ENCODE peak calls at places on chromosomes 7 and 10, in four cellular contexts. S, B, G and V are unnamed samples.

GRCh38 chr7:51797371-51797770 is 480.8 kb upstream of the COBL start:
- DNase-seq in S (no peak), B (no peak), G (no peak), V (no peak)

GRCh38 chr10:91745086-91745831 is 53.0 kb upstream of the TNKS2 start:
- DNase-seq in S (no peak), B (peak; percentile 22), G (peak; percentile 50), V (no peak)

GRCh38 chr10:117631276-117632151 is 89.0 kb downstream of the EMX2 start:
- DNase-seq in S (no peak), B (no peak), G (no peak), V (no peak)

GRCh38 chr7:1898628-1899185 is 228.6 kb downstream of the ELFN1 start:
- DNase-seq in S (no peak), B (no peak), G (no peak), V (no peak)

GRCh38 chr7:112889268-112889667 is 99.1 kb upstream of the TMEM168 start:
- DNase-seq in S (no peak), B (no peak), G (no peak), V (no peak)

GRCh38 chr10:46537309-46537708 is 19.1 kb downstream of the GPRIN2 start:
- DNase-seq in S (no peak), B (no peak), G (no peak), V (no peak)

GRCh38 chr10:87547734-87548311 is 43.1 kb downstream of the MINPP1 start:
- DNase-seq in S (peak; percentile 91), B (no peak), G (no peak), V (no peak)

GRCh38 chr10:95414016-95414830 is 123.4 kb upstream of the PDLIM1 start:
- DNase-seq in S (no peak), B (no peak), G (no peak), V (no peak)

GRCh38 chr10:10869592-10869991 is 148.1 kb upstream of the CELF2 start:
- DNase-seq in S (peak; percentile 23), B (no peak), G (no peak), V (peak; percentile 18)

GRCh38 chr7:142874837-142875236 is 10.7 kb downstream of the TRPV6 start:
- DNase-seq in S (no peak), B (no peak), G (no peak), V (no peak)
- TF ChIP-seq MAZ in S (no peak), B (no peak), G (no peak), V (no peak)

GRCh38 chr7:135291809-135292253 is 58.2 kb downstream of the STRA8 start:
- DNase-seq in S (peak; percentile 86), B (peak; percentile 62), G (peak; percentile 7), V (no peak)
- TF ChIP-seq MAZ in S (no peak), B (no peak), G (no peak), V (no peak)

GRCh38 chr10:130888493-130888892 is 423.0 kb downstream of the TCERG1L start:
- DNase-seq in S (no peak), B (no peak), G (no peak), V (no peak)

GRCh38 chr10:130884456-130884855 is 427.1 kb downstream of the TCERG1L start:
- DNase-seq in S (no peak), B (no peak), G (no peak), V (no peak)

GRCh38 chr10:130878131-130878530 is 433.4 kb downstream of the TCERG1L start:
- DNase-seq in S (no peak), B (no peak), G (no peak), V (no peak)

GRCh38 chr10:130885021-130885655 is 426.4 kb downstream of the TCERG1L start:
- DNase-seq in S (no peak), B (no peak), G (no peak), V (no peak)

GRCh38 chr10:130882911-130883310 is 428.6 kb downstream of the TCERG1L start:
- DNase-seq in S (no peak), B (no peak), G (no peak), V (no peak)
- TF ChIP-seq MAZ in S (no peak), B (no peak), G (no peak), V (no peak)

DNA sequence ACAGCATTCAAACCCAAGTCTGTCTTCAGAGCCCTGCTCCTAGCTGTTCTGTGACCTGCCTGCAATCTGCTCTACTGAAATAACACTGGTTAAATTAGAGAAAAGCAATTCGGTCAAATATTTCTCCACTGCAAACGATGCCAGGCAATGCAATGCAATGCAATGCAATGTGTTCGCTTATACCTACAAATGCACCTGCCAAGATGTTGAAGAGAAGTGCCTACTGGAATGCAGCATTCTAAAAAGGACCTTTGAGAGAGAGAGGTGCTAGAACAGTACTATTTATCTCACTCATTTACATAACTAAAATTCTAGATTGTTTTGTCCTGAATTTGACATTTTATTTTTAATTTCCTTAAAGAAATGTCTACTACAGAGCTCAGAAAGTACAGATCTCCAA is 157.3 kb upstream of the CDK1 start:
- DNase-seq in S (no peak), B (no peak), G (no peak), V (no peak)
- TF ChIP-seq MAZ in S (no peak), B (no peak), G (no peak), V (no peak)

DNA sequence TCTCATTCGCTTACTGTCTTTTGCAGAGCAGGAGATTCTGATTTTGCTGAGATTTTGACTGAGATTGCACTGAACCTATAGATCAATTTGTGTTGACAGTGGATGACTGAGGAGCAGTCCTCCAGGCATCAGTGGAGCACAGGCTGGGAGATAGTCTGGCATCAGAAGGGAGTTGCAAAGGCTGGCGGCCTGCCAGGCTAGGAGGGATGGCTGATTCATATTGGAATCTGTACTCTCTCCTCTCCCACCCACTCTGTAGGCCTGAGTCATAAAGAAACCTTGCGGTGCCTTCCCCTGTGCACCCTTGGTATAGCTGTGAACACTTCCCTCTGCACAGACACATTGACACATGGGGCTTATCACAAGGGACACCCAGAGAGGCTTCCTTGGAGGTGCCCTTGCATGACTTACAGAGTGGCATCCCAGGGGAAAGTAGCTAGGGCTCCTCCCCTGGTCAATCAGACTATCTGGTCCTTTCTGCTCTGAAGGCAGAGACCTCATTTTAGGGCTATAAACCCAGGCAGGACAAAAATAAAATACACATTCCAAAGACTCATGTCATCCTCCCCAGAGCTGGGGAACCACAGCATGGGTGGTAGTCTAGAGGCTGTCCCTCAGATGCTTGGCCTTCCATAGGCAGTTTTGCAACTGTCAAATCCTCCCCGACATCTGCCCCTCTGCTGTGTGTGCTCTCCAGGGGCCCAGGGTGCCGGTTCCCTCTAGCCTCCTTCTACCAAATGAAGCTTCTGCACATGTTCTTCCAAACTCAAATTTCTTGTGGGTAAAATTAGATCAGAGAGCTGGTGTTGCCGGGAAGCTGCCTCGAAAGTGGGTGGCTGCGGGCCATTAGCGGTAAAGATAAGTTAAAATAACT is 37.4 kb upstream of the EEPD1 start:
- DNase-seq in S (peak; percentile 97), B (peak; percentile 84), G (peak; percentile 82), V (no peak)
- TF ChIP-seq MAZ in S (peak; percentile 65), B (no peak), G (no peak), V (no peak)

GRCh38 chr10:33331020-33331557 is 3.4 kb downstream of the NRP1 start:
- DNase-seq in S (no peak), B (no peak), G (no peak), V (no peak)

GRCh38 chr10:33333260-33334169 is 952 bp downstream of the NRP1 start:
- DNase-seq in S (no peak), B (peak; percentile 25), G (no peak), V (no peak)

GRCh38 chr10:33334170-33334838 is at the start of gene NRP1:
- DNase-seq in S (no peak), B (no peak), G (no peak), V (no peak)

GRCh38 chr10:33330543-33331019 is 3.9 kb downstream of the NRP1 start:
- DNase-seq in S (peak; percentile 90), B (peak; percentile 60), G (peak; percentile 73), V (peak; percentile 65)

GRCh38 chr10:33332183-33333031 is 2.1 kb downstream of the NRP1 start:
- DNase-seq in S (peak; percentile 49), B (no peak), G (no peak), V (no peak)
- TF ChIP-seq MAZ in S (no peak), B (no peak), G (no peak), V (no peak)

GRCh38 chr7:92669616-92670153 is 79.5 kb upstream of the FAM133B start:
- DNase-seq in S (peak; percentile 28), B (no peak), G (no peak), V (no peak)

GRCh38 chr7:92667816-92668540 is 77.8 kb upstream of the FAM133B start:
- DNase-seq in S (peak; percentile 83), B (no peak), G (no peak), V (no peak)

GRCh38 chr7:92668564-92668963 is 78.4 kb upstream of the FAM133B start:
- DNase-seq in S (no peak), B (no peak), G (no peak), V (no peak)

GRCh38 chr7:92670204-92670851 is 80.1 kb upstream of the FAM133B start:
- DNase-seq in S (no peak), B (no peak), G (no peak), V (no peak)

GRCh38 chr7:92665926-92666325 is 75.7 kb upstream of the FAM133B start:
- DNase-seq in S (peak; percentile 48), B (no peak), G (no peak), V (no peak)
- TF ChIP-seq MAZ in S (no peak), B (no peak), G (no peak), V (no peak)

GRCh38 chr10:33193867-33194521 is 140.5 kb downstream of the NRP1 start:
- DNase-seq in S (peak; percentile 74), B (peak; percentile 53), G (peak; percentile 45), V (no peak)

GRCh38 chr10:33196377-33196706 is 138.1 kb downstream of the NRP1 start:
- DNase-seq in S (no peak), B (no peak), G (no peak), V (no peak)

GRCh38 chr10:33195608-33196376 is 138.7 kb downstream of the NRP1 start:
- DNase-seq in S (peak; percentile 44), B (no peak), G (peak; percentile 99), V (no peak)

GRCh38 chr10:33198610-33199009 is 135.9 kb downstream of the NRP1 start:
- DNase-seq in S (no peak), B (no peak), G (peak; percentile 30), V (no peak)

DNA sequence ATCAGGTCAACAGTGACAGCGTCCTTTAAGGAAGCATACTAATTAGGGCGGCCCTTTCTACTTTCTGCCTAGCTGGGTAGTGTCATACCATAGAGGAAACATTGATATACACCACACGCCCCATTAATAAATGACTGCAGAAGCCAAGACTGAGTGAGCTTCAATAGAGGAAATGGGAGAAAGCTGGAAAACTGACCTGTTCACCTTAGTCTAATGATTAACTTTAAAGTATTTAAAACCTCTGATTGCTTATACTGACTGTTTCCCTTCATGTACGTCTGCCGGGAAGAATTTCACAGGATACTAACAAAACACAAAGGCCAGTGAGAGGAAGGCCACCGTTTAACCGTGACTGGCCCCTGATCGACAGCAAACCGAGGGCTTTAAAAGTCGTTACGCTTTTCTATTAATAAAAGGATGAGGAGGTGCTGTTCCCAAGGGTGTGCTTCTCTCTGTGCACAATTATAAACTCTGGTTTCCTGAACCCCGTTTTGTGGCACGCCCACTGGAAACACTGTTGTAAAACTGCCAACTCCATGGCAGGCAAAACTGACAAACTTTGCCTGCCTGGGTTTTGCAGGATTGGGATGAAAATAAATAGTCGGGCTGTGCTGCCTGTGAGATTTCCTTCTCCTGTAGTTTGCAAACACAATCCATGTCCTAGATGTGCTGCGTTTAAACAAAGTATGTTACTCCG is 137.6 kb downstream of the NRP1 start:
- DNase-seq in S (no peak), B (peak; percentile 43), G (peak; percentile 94), V (no peak)
- TF ChIP-seq MAZ in S (no peak), B (no peak), G (peak; percentile 32), V (no peak)